ENCODE peak calls at places on chromosomes 1 and 21, in ten cellular contexts. N is iPS DF 6.9, C is NCI-H510A, B is epithelial cell of esophagus, D is HT-29, R is foreskin fibroblast, G is activated gamma-delta T cell treated with Interleukin-2 at 50 U/mL for 16 hours, S is H7, P is activated T-cell treated with anti-CD3 and anti-CD28 coated beads for 1 hour, M is posterior vena cava. K is an unnamed sample.

GRCh38 chr1:41444246-41444645 is 40.2 kb downstream of the EDN2 start:
- DNase-seq in N (no peak), C (no peak), B (no peak), D (no peak), R (no peak), G (no peak), S (no peak), P (no peak), M (no peak), K (no peak)

GRCh38 chr1:47502746-47503370 is 65.0 kb downstream of the FOXD2 start:
- DNase-seq in N (no peak), C (no peak), B (no peak), D (no peak), R (no peak), G (no peak), S (no peak), P (no peak), M (no peak), K (no peak)

GRCh38 chr1:20792177-20792576 is 5.1 kb upstream of the HP1BP3 start:
- DNase-seq in N (no peak), C (no peak), B (no peak), D (no peak), R (peak), G (no peak), S (no peak), P (no peak), M (no peak), K (no peak)

GRCh38 chr1:155893389-155894142 is 17.6 kb downstream of the RIT1 start:
- DNase-seq in N (no peak), C (no peak), B (peak), D (no peak), R (peak), G (peak), S (no peak), P (no peak), M (peak), K (peak)

GRCh38 chr1:193569096-193569495 is 382.7 kb upstream of the B3GALT2 start:
- DNase-seq in N (no peak), C (no peak), B (no peak), D (no peak), R (no peak), G (no peak), S (no peak), P (no peak), M (no peak), K (no peak)

GRCh38 chr1:56484695-56485094 is 94.7 kb downstream of the PLPP3 start:
- DNase-seq in N (no peak), C (no peak), B (no peak), D (no peak), R (no peak), G (no peak), S (no peak), P (no peak), M (no peak), K (no peak)

GRCh38 chr1:67735220-67735619 is 50.2 kb downstream of the GADD45A start:
- DNase-seq in N (no peak), C (no peak), B (no peak), D (no peak), R (no peak), G (no peak), S (no peak), P (no peak), M (no peak), K (no peak)

GRCh38 chr21:26445440-26445839 is 127.6 kb downstream of the CYYR1 start:
- DNase-seq in N (no peak), C (no peak), B (no peak), D (no peak), R (peak), G (no peak), S (no peak), P (no peak), M (no peak), K (no peak)

GRCh38 chr21:42068592-42068991 is 2.5 kb upstream of the UMODL1 start:
- DNase-seq in N (no peak), C (no peak), B (no peak), D (no peak), R (no peak), G (no peak), S (no peak), P (no peak), M (peak), K (no peak)

GRCh38 chr1:161069201-161069685 is 448 bp downstream of the ARHGAP30 start:
- DNase-seq in N (no peak), C (no peak), B (no peak), D (no peak), R (no peak), G (no peak), S (no peak), P (no peak), M (no peak), K (no peak)

GRCh38 chr1:201745023-201745422 is 83.9 kb upstream of the IPO9 start:
- DNase-seq in N (no peak), C (no peak), B (peak), D (no peak), R (peak), G (no peak), S (no peak), P (no peak), M (no peak), K (no peak)

GRCh38 chr1:151502035-151502728 is 9.0 kb upstream of the CGN start:
- DNase-seq in N (no peak), C (no peak), B (no peak), D (no peak), R (no peak), G (no peak), S (no peak), P (no peak), M (no peak), K (no peak)

GRCh38 chr1:214549604-214550338 is 1.6 kb downstream of the PTPN14 start:
- DNase-seq in N (no peak), C (no peak), B (peak), D (no peak), R (peak), G (no peak), S (no peak), P (no peak), M (no peak), K (no peak)

GRCh38 chr1:117652421-117652820 is 46.6 kb downstream of the TENT5C start:
- DNase-seq in N (no peak), C (no peak), B (no peak), D (no peak), R (no peak), G (no peak), S (no peak), P (no peak), M (peak), K (no peak)